ENCODE peak calls at places on chromosomes 11 and 22, in eight cellular contexts. G, K, S, B, R, V, H and F are unnamed samples.

GRCh38 chr11:131218542-131218941 is 151.9 kb upstream of the NTM start:
- DNase-seq in G (no peak), H (no peak), S (no peak), B (no peak), V (no peak), R (no peak), K (no peak), F (no peak)

GRCh38 chr22:20054485-20054884 is 25.6 kb upstream of the DGCR8 start:
- DNase-seq in G (no peak), S (no peak), V (no peak), K (no peak), H (no peak), R (no peak), B (no peak), F (no peak)

GRCh38 chr11:129167315-129167714 is 24.8 kb downstream of the ARHGAP32 start:
- DNase-seq in B (no peak), K (no peak), V (no peak), S (no peak), R (no peak), H (no peak), G (no peak), F (no peak)

GRCh38 chr11:72587696-72588095 is 86.5 kb downstream of the PDE2A start:
- DNase-seq in B (no peak), S (no peak), K (no peak), H (no peak), G (no peak), V (no peak), R (no peak), F (no peak)

GRCh38 chr22:23548501-23549197 is 31.4 kb downstream of the IGLL1 start:
- DNase-seq in B (no peak), H (no peak), R (no peak), S (no peak), K (no peak), G (no peak), V (no peak), F (no peak)

GRCh38 chr11:61927501-61927900 is 10.1 kb upstream of the RAB3IL1 start:
- DNase-seq in G (no peak), H (no peak), V (no peak), R (no peak), B (peak; percentile 53), K (no peak), S (no peak), F (no peak)

GRCh38 chr22:42368379-42369249 is 63.6 kb downstream of the NFAM1 start:
- DNase-seq in H (no peak), S (no peak), R (peak; percentile 23), G (no peak), V (no peak), K (peak; percentile 31), B (no peak), F (no peak)

GRCh38 chr11:8671242-8671641 is 11.2 kb downstream of the TRIM66 start:
- DNase-seq in G (no peak), K (peak; percentile 47), R (peak; percentile 30), B (peak; percentile 99), V (peak; percentile 98), H (peak; percentile 96), S (no peak), F (no peak)

GRCh38 chr11:92670293-92670890 is 299.1 kb upstream of the MTNR1B start:
- DNase-seq in R (no peak), B (no peak), H (no peak), K (no peak), G (no peak), V (no peak), S (no peak), F (no peak)

GRCh38 chr11:24391165-24391564 is 105.7 kb upstream of the LUZP2 start:
- DNase-seq in R (no peak), V (peak; percentile 6), B (peak; percentile 30), S (no peak), G (no peak), H (peak; percentile 70), K (no peak), F (no peak)

GRCh38 chr11:7353100-7353499 is 101.4 kb downstream of the SYT9 start:
- DNase-seq in V (peak; percentile 32), S (no peak), K (no peak), R (no peak), H (no peak), G (peak; percentile 7), B (peak; percentile 24), F (no peak)

GRCh38 chr11:107549253-107549953 is 16.1 kb downstream of the ALKBH8 start:
- DNase-seq in S (no peak), K (no peak), B (peak; percentile 65), R (no peak), H (no peak), G (no peak), V (peak; percentile 52), F (no peak)

GRCh38 chr11:31812392-31813241 is 1.5 kb upstream of the PAX6 start:
- DNase-seq in G (no peak), H (peak; percentile 66), S (no peak), V (no peak), K (no peak), R (no peak), B (no peak), F (no peak)

GRCh38 chr11:31810779-31811647 is at the start of gene PAX6:
- DNase-seq in V (peak; percentile 83), R (no peak), K (no peak), H (peak; percentile 100), G (peak; percentile 5), S (no peak), B (peak; percentile 28), F (no peak)

GRCh38 chr11:31813961-31814868 is 3.1 kb upstream of the PAX6 start:
- DNase-seq in V (no peak), B (no peak), H (peak; percentile 44), S (no peak), R (no peak), G (no peak), K (no peak), F (no peak)

GRCh38 chr11:31815743-31816466 is 4.8 kb upstream of the PAX6 start:
- DNase-seq in V (no peak), H (peak; percentile 18), R (no peak), K (no peak), G (no peak), B (no peak), S (no peak), F (no peak)

DNA sequence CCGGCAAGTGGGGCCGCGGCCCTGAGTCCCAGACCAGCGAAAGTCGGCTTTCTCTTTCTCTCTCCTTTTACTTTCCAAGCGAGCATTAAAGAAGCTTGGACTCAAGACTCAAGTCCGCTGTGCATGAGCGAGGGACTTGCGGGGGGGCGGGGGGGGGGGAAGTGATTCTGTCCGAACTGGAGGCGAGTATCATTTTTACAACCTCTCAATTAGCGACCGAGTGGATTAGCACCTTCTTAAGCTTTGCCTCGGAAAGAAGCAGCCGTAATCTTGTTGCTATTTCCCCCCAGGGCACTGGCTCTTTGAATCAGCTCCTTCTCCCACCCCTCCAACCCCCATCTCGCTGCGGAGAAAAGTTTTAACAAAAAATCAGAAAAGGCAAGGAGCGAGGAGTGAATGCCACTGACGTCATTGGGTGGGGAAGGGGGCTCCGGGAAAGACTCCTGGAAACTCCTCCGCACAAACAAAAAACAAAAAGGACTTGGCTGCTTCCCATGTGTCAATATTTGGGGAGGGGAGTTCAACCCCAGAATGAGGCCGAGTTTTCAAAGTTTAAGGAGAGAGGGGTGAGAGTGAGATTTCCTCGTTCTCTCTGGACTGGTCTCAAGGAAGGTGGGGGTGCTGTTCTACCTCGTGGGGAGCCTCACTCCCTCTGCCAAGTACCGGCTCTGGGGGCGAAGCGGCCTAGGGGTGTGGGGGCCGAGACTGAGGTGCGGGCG is 2.3 kb upstream of the PAX6 start:
- DNase-seq in V (no peak), G (no peak), K (no peak), R (no peak), B (no peak), H (peak; percentile 42), S (no peak), F (no peak)
- TF ChIP-seq CTCF in V (no peak), G (no peak), K (no peak), R (no peak), B (no peak), H (no peak), S (no peak), F (no peak)

DNA sequence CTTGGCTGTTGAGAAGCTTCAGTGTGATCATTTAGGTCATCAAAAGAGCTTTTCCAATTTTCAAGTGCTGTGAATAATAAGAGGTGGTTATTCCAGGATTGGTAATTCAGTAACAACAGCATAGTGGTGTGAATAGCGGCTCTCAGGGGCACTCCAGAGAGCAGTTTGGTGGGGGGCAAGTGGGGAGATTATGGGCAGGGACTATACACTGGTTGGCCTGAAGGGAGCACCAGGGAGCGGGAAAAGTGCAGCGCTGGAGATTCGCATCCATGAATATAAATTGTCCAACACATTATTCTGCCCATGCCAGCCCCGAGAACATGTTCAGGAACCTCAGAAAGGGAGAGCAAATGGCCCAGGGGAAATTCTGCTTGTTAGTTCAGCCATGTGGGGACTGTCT is 37.9 kb downstream of the OR6Q1 start:
- DNase-seq in K (no peak), V (no peak), S (no peak), B (no peak), G (no peak), H (no peak), R (no peak), F (no peak)
- TF ChIP-seq CTCF in K (no peak), V (no peak), S (no peak), B (no peak), G (no peak), H (no peak), R (no peak), F (peak; percentile 28)

GRCh38 chr11:27075192-27075591 is 34.6 kb downstream of the BBOX1 start:
- DNase-seq in B (peak; percentile 30), H (peak; percentile 80), S (no peak), V (no peak), G (no peak), R (no peak), K (no peak), F (no peak)
- TF ChIP-seq CTCF in B (no peak), H (no peak), S (no peak), V (no peak), G (no peak), R (no peak), K (no peak), F (no peak)

GRCh38 chr11:67497656-67498291 is 7.4 kb downstream of the PITPNM1 start:
- DNase-seq in G (no peak), B (no peak), K (no peak), V (no peak), S (no peak), R (no peak), H (no peak), F (no peak)

GRCh38 chr11:67500818-67501584 is 4.2 kb downstream of the PITPNM1 start:
- DNase-seq in S (no peak), H (no peak), B (no peak), R (no peak), K (no peak), G (no peak), V (no peak), F (no peak)

GRCh38 chr11:67496113-67496512 is 9.1 kb downstream of the PITPNM1 start:
- DNase-seq in V (no peak), R (no peak), H (no peak), S (no peak), K (no peak), G (no peak), B (no peak), F (no peak)

GRCh38 chr11:67499808-67500793 is 5.1 kb downstream of the PITPNM1 start:
- DNase-seq in G (no peak), H (no peak), S (no peak), K (no peak), R (no peak), B (no peak), V (no peak), F (no peak)

DNA sequence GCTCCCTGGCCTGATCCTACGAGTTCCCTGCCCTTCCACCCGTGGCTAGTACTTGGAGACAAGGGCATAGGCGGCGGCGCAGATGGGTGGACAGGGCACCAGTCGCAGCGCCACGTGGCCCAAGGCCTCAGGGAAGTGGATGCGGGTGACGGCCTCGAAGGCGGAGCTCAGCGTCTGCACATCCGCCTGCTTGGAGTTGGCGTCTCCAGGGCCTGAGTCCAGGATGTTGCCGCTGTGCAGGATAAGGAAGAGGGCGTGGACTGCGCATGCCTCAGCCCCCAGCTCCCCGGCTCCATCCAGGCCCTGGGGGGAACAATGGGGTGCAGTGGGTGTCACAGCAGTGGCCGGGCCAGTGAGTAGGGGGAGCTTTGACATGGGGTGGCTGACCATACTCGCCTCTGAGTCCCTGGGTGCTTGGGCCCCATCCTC is 6.6 kb downstream of the PITPNM1 start:
- DNase-seq in G (no peak), H (no peak), B (no peak), V (no peak), R (peak; percentile 45), K (no peak), S (no peak), F (no peak)
- TF ChIP-seq CTCF in G (no peak), H (no peak), B (no peak), V (no peak), R (no peak), K (no peak), S (no peak), F (no peak)